ENCODE peak calls at places on chromosomes 11 and 22, in six cellular contexts. One of them, this sample, is unnamed.

GRCh38 chr11:110447897-110448522 is 18.3 kb downstream of the FDX1 start:
- DNase-seq in GM13976: peak
- DNase-seq in transverse colon: no peak
- DNase-seq in amygdala: no peak
- DNase-seq in SW 1271: no peak
- DNase-seq in RWPE1: no peak
- DNase-seq in this sample: no peak

GRCh38 chr22:44758354-44758969 is 6.1 kb downstream of the ARHGAP8 start:
- DNase-seq in SW 1271: no peak
- DNase-seq in RWPE1: peak
- DNase-seq in transverse colon: no peak
- DNase-seq in GM13976: no peak
- DNase-seq in amygdala: no peak
- DNase-seq in this sample: no peak

GRCh38 chr11:8593935-8594909 is at the start of gene STK33:
- DNase-seq in GM13976: peak
- DNase-seq in SW 1271: no peak
- DNase-seq in amygdala: no peak
- DNase-seq in RWPE1: peak
- DNase-seq in transverse colon: peak
- DNase-seq in this sample: no peak

GRCh38 chr11:97764193-97764592 is 1256.6 kb upstream of the CNTN5 start:
- DNase-seq in transverse colon: no peak
- DNase-seq in RWPE1: no peak
- DNase-seq in SW 1271: no peak
- DNase-seq in amygdala: no peak
- DNase-seq in GM13976: no peak
- DNase-seq in this sample: no peak

GRCh38 chr22:36212896-36213295 is 11.3 kb upstream of the APOL4 start:
- DNase-seq in GM13976: no peak
- DNase-seq in RWPE1: no peak
- DNase-seq in SW 1271: no peak
- DNase-seq in amygdala: no peak
- DNase-seq in transverse colon: no peak
- DNase-seq in this sample: no peak

GRCh38 chr22:27032121-27032761 is 374.9 kb downstream of the MIAT start:
- DNase-seq in GM13976: no peak
- DNase-seq in RWPE1: no peak
- DNase-seq in amygdala: no peak
- DNase-seq in transverse colon: no peak
- DNase-seq in SW 1271: no peak
- DNase-seq in this sample: no peak

GRCh38 chr22:42695294-42695693 is 25.4 kb downstream of the A4GALT start:
- DNase-seq in RWPE1: no peak
- DNase-seq in SW 1271: no peak
- DNase-seq in transverse colon: no peak
- DNase-seq in amygdala: no peak
- DNase-seq in GM13976: peak
- DNase-seq in this sample: no peak

GRCh38 chr11:106794058-106794457 is 224.2 kb downstream of the GUCY1A2 start:
- DNase-seq in transverse colon: no peak
- DNase-seq in SW 1271: no peak
- DNase-seq in RWPE1: no peak
- DNase-seq in GM13976: no peak
- DNase-seq in amygdala: no peak
- DNase-seq in this sample: no peak

GRCh38 chr11:88501535-88501934 is 164.0 kb upstream of the CTSC start:
- DNase-seq in amygdala: no peak
- DNase-seq in GM13976: no peak
- DNase-seq in RWPE1: no peak
- DNase-seq in SW 1271: no peak
- DNase-seq in transverse colon: no peak
- DNase-seq in this sample: no peak

GRCh38 chr11:133581091-133581490 is 48.8 kb upstream of the OPCML start:
- DNase-seq in transverse colon: no peak
- DNase-seq in GM13976: no peak
- DNase-seq in SW 1271: no peak
- DNase-seq in RWPE1: no peak
- DNase-seq in amygdala: no peak
- DNase-seq in this sample: no peak

GRCh38 chr11:68200639-68201038 is 12.5 kb downstream of the KMT5B start:
- DNase-seq in transverse colon: no peak
- DNase-seq in amygdala: no peak
- DNase-seq in RWPE1: no peak
- DNase-seq in SW 1271: no peak
- DNase-seq in GM13976: no peak
- DNase-seq in this sample: no peak

GRCh38 chr11:86180415-86180814 is 64.1 kb upstream of the EED start:
- DNase-seq in RWPE1: no peak
- DNase-seq in amygdala: no peak
- DNase-seq in GM13976: no peak
- DNase-seq in transverse colon: no peak
- DNase-seq in SW 1271: no peak
- DNase-seq in this sample: no peak

This sample was measured in pulmonary artery endothelial cell.